ENCODE peak calls at places on chromosomes 11 and 22, in four cellular contexts. One of them, this sample, is unnamed.

GRCh38 chr11:69010964-69011623 is 2.0 kb downstream of the MRGPRF start:
- DNase-seq in neural crest cell: peak; percentile 58
- DNase-seq in cardiac fibroblast: peak; percentile 82
- DNase-seq in endothelial cell: peak; percentile 50
- DNase-seq in this sample: peak; percentile 87

GRCh38 chr11:114075891-114076441 is 16.5 kb downstream of the ZBTB16 start:
- DNase-seq in endothelial cell: peak; percentile 66
- DNase-seq in cardiac fibroblast: peak; percentile 84
- DNase-seq in neural crest cell: peak; percentile 62
- DNase-seq in this sample: no peak

GRCh38 chr11:87849216-87849615 is 326.0 kb downstream of the RAB38 start:
- DNase-seq in endothelial cell: no peak
- DNase-seq in cardiac fibroblast: no peak
- DNase-seq in neural crest cell: no peak
- DNase-seq in this sample: no peak

GRCh38 chr11:37995886-37996285 is 1397.8 kb upstream of the RAG2 start:
- DNase-seq in neural crest cell: no peak
- DNase-seq in cardiac fibroblast: no peak
- DNase-seq in endothelial cell: no peak
- DNase-seq in this sample: no peak

GRCh38 chr22:29478326-29479276 is 1.4 kb upstream of the NEFH start:
- DNase-seq in endothelial cell: peak; percentile 51
- DNase-seq in neural crest cell: peak; percentile 32
- DNase-seq in cardiac fibroblast: no peak
- DNase-seq in this sample: no peak

GRCh38 chr11:110000045-110000502 is 93.1 kb upstream of the ZC3H12C start:
- DNase-seq in cardiac fibroblast: peak; percentile 87
- DNase-seq in endothelial cell: no peak
- DNase-seq in neural crest cell: no peak
- DNase-seq in this sample: no peak

GRCh38 chr22:43996170-43996980 is 27.7 kb upstream of the PARVB start:
- DNase-seq in cardiac fibroblast: no peak
- DNase-seq in endothelial cell: peak; percentile 36
- DNase-seq in neural crest cell: no peak
- DNase-seq in this sample: no peak

GRCh38 chr22:42716649-42717127 is 4.0 kb downstream of the A4GALT start:
- DNase-seq in endothelial cell: no peak
- DNase-seq in cardiac fibroblast: no peak
- DNase-seq in neural crest cell: no peak
- DNase-seq in this sample: no peak

GRCh38 chr11:69957849-69958248 is 120.3 kb upstream of the ANO1 start:
- DNase-seq in neural crest cell: no peak
- DNase-seq in cardiac fibroblast: no peak
- DNase-seq in endothelial cell: no peak
- DNase-seq in this sample: no peak

GRCh38 chr11:11272254-11272653 is 80.8 kb downstream of the CSNK2A3 start:
- DNase-seq in endothelial cell: no peak
- DNase-seq in neural crest cell: no peak
- DNase-seq in cardiac fibroblast: no peak
- DNase-seq in this sample: no peak

GRCh38 chr22:43320943-43321900 is 21.9 kb downstream of the SCUBE1 start:
- DNase-seq in endothelial cell: no peak
- DNase-seq in neural crest cell: no peak
- DNase-seq in cardiac fibroblast: no peak
- DNase-seq in this sample: no peak

GRCh38 chr11:85133636-85134035 is 493.5 kb downstream of the DLG2 start:
- DNase-seq in endothelial cell: no peak
- DNase-seq in cardiac fibroblast: no peak
- DNase-seq in neural crest cell: no peak
- DNase-seq in this sample: no peak

GRCh38 chr11:31711137-31711536 is 100.0 kb downstream of the PAX6 start:
- DNase-seq in cardiac fibroblast: no peak
- DNase-seq in endothelial cell: no peak
- DNase-seq in neural crest cell: no peak
- DNase-seq in this sample: no peak

GRCh38 chr11:81888391-81888790 is 845.3 kb downstream of the FAM181B start:
- DNase-seq in endothelial cell: no peak
- DNase-seq in cardiac fibroblast: no peak
- DNase-seq in neural crest cell: no peak
- DNase-seq in this sample: no peak

GRCh38 chr22:39117585-39118191 is 20.6 kb downstream of the APOBEC3H start:
- DNase-seq in cardiac fibroblast: peak; percentile 70
- DNase-seq in neural crest cell: peak; percentile 46
- DNase-seq in endothelial cell: peak; percentile 71
- DNase-seq in this sample: no peak

GRCh38 chr11:33321483-33321882 is 64.3 kb downstream of the HIPK3 start:
- DNase-seq in cardiac fibroblast: no peak
- DNase-seq in neural crest cell: no peak
- DNase-seq in endothelial cell: no peak
- DNase-seq in this sample: no peak

GRCh38 chr11:71551711-71552110 is 3.5 kb downstream of the KRTAP5-9 start:
- DNase-seq in neural crest cell: no peak
- DNase-seq in cardiac fibroblast: no peak
- DNase-seq in endothelial cell: no peak
- DNase-seq in this sample: no peak

DNA sequence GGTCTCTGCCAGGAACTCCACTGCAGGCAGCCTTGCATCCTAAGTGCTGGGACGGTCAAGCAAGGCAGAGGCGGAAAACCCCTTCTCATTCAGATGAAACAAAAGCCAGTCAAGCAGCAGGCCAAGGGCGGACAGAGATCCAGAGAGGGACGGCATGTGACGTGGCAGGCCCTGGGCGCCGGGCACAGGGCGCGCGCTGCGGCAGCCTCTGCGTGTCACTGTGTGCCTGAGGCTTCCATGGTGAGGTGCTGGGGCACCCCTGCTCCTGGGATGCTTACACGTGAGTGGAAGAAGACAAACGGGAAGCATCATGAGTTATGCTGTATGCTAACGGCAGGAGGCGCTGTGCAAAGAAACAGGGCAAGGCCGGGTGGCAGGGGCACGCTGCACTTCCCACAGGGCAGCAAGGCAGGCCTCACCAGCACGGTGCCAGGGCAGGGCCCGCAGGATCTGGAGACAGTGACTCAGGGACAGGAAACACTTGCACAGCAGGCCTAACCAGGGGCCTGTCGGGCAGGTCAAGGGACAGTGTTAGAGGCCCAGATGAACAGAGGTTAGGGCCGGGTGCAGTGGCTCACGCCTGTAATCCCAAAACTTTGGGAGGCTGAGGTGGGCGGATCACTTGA is 6.1 kb downstream of the TOLLIP start:
- DNase-seq in cardiac fibroblast: no peak
- DNase-seq in endothelial cell: peak; percentile 45
- DNase-seq in neural crest cell: peak; percentile 28
- DNase-seq in this sample: no peak
- TF ChIP-seq CTCF in cardiac fibroblast: no peak
- TF ChIP-seq CTCF in endothelial cell: peak; percentile 57
- TF ChIP-seq CTCF in neural crest cell: peak; percentile 50
- TF ChIP-seq CTCF in this sample: no peak

GRCh38 chr11:79170289-79170688 is 270.5 kb downstream of the TENM4 start:
- DNase-seq in endothelial cell: no peak
- DNase-seq in cardiac fibroblast: no peak
- DNase-seq in neural crest cell: no peak
- DNase-seq in this sample: no peak

GRCh38 chr11:79179087-79179486 is 261.7 kb downstream of the TENM4 start:
- DNase-seq in neural crest cell: no peak
- DNase-seq in cardiac fibroblast: no peak
- DNase-seq in endothelial cell: no peak
- DNase-seq in this sample: no peak

GRCh38 chr11:79173615-79174014 is 267.2 kb downstream of the TENM4 start:
- DNase-seq in endothelial cell: no peak
- DNase-seq in neural crest cell: no peak
- DNase-seq in cardiac fibroblast: peak; percentile 17
- DNase-seq in this sample: no peak

GRCh38 chr11:79168530-79169110 is 272.2 kb downstream of the TENM4 start:
- DNase-seq in endothelial cell: no peak
- DNase-seq in cardiac fibroblast: no peak
- DNase-seq in neural crest cell: no peak
- DNase-seq in this sample: no peak

DNA sequence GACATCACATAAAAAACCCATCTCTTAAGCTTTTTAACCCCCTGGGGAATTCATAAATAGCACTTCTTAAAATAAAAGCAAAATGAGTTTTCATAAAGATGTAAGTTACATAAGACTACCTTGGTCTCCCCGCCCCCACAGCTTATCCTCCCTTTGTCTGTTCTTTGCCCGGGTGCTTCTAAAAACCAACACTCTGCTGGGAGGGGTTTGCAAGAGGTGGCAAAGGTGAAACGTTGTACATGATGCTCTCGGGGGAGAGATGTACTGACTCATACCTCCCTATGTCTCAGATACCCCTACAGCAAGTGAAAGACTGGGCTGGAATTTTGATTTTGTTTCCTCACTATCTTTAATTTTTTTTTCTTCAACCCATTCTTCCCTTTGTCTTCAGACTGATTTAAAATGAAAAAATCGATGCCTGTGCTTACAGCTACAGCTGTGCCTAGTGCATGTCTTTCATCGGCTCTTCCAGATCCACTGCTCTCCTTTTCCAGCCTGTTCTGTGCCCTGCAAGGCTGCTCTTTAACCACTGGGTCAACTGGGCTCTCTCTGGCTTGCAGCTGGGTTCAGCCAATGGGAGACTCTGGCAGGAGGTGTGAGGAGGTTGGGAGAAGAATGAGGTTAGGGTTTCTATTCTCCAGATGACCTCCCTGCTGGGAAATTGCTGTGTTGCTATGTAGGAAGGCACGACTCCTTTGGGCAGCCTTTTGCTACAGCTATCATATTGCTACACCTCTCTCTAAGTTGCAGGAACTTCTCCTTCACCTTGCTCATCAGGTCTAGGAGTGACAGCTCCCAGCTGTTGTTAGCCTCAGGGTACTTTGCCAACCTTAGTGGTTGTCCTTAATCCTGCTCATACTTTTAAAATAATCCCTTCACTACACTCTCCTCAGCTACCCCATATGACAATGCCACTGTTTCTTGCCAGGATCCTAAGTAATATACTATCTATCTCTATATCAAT is 266.5 kb downstream of the TENM4 start:
- DNase-seq in neural crest cell: no peak
- DNase-seq in cardiac fibroblast: no peak
- DNase-seq in endothelial cell: no peak
- DNase-seq in this sample: no peak
- TF ChIP-seq CTCF in neural crest cell: no peak
- TF ChIP-seq CTCF in cardiac fibroblast: no peak
- TF ChIP-seq CTCF in endothelial cell: no peak
- TF ChIP-seq CTCF in this sample: no peak

GRCh38 chr22:49928185-49928495 is 9.7 kb downstream of the CRELD2 start:
- DNase-seq in cardiac fibroblast: no peak
- DNase-seq in neural crest cell: no peak
- DNase-seq in endothelial cell: no peak
- DNase-seq in this sample: no peak
- TF ChIP-seq CTCF in cardiac fibroblast: no peak
- TF ChIP-seq CTCF in neural crest cell: no peak
- TF ChIP-seq CTCF in endothelial cell: no peak
- TF ChIP-seq CTCF in this sample: no peak

GRCh38 chr11:64317961-64318693 is at the start of gene PRDX5:
- DNase-seq in cardiac fibroblast: peak; percentile 98
- DNase-seq in endothelial cell: peak; percentile 90
- DNase-seq in neural crest cell: peak; percentile 86
- DNase-seq in this sample: peak; percentile 93
- TF ChIP-seq CTCF in cardiac fibroblast: peak; percentile 1
- TF ChIP-seq CTCF in endothelial cell: no peak
- TF ChIP-seq CTCF in neural crest cell: no peak
- TF ChIP-seq CTCF in this sample: peak; percentile 18

DNA sequence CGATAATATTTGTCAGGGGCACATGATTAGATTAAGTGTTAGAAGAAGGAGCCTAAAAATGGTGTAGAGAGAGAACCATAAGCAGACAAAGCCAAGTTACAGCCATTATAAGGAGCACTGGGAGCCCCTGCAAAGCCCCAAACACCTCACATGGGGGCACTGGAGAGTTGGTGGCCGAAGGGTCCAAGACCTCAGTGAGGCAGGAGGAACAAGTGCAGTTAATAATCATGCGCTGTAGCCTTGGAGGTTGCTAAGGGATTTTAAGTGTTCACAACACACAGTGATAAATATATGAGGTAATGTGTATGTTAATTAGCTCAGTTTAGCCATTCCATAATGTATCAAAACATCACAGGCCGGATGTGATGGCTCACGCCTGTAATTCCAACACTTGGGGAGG is 54.4 kb upstream of the JAM3 start:
- DNase-seq in cardiac fibroblast: peak; percentile 28
- DNase-seq in neural crest cell: no peak
- DNase-seq in endothelial cell: peak; percentile 39
- DNase-seq in this sample: no peak
- TF ChIP-seq CTCF in cardiac fibroblast: no peak
- TF ChIP-seq CTCF in neural crest cell: peak; percentile 40
- TF ChIP-seq CTCF in endothelial cell: no peak
- TF ChIP-seq CTCF in this sample: no peak

GRCh38 chr11:55719608-55720160 is 53.6 kb upstream of the OR5D13 start:
- DNase-seq in cardiac fibroblast: no peak
- DNase-seq in endothelial cell: no peak
- DNase-seq in neural crest cell: no peak
- DNase-seq in this sample: no peak

GRCh38 chr11:55714982-55715888 is 53.2 kb downstream of the OR4C6 start:
- DNase-seq in cardiac fibroblast: no peak
- DNase-seq in endothelial cell: no peak
- DNase-seq in neural crest cell: no peak
- DNase-seq in this sample: no peak
- TF ChIP-seq CTCF in cardiac fibroblast: no peak
- TF ChIP-seq CTCF in endothelial cell: peak; percentile 15
- TF ChIP-seq CTCF in neural crest cell: peak; percentile 25
- TF ChIP-seq CTCF in this sample: peak; percentile 23

GRCh38 chr11:63501236-63501635 is 4.6 kb upstream of the LGALS12 start:
- DNase-seq in cardiac fibroblast: no peak
- DNase-seq in neural crest cell: no peak
- DNase-seq in endothelial cell: no peak
- DNase-seq in this sample: no peak

GRCh38 chr11:63503492-63503891 is 2.4 kb upstream of the LGALS12 start:
- DNase-seq in neural crest cell: no peak
- DNase-seq in cardiac fibroblast: no peak
- DNase-seq in endothelial cell: no peak
- DNase-seq in this sample: no peak

GRCh38 chr11:63499874-63500273 is 6.0 kb upstream of the LGALS12 start:
- DNase-seq in neural crest cell: no peak
- DNase-seq in endothelial cell: no peak
- DNase-seq in cardiac fibroblast: no peak
- DNase-seq in this sample: no peak

GRCh38 chr11:63504054-63504453 is 1.8 kb upstream of the LGALS12 start:
- DNase-seq in endothelial cell: no peak
- DNase-seq in neural crest cell: no peak
- DNase-seq in cardiac fibroblast: no peak
- DNase-seq in this sample: no peak

GRCh38 chr11:63502252-63502820 is 3.5 kb upstream of the LGALS12 start:
- DNase-seq in cardiac fibroblast: no peak
- DNase-seq in endothelial cell: no peak
- DNase-seq in neural crest cell: no peak
- DNase-seq in this sample: no peak
- TF ChIP-seq CTCF in cardiac fibroblast: no peak
- TF ChIP-seq CTCF in endothelial cell: no peak
- TF ChIP-seq CTCF in neural crest cell: no peak
- TF ChIP-seq CTCF in this sample: no peak